ENCODE peak calls at places on chromosome 6, in seven cellular contexts. X is left ventricle myocardium inferior; R is AML-193; S is NCI-H1436 treated with DMSO at 0.1 percent for 48 hours; F is activated CD4-positive, CD25-positive, alpha-beta regulatory T cell treated with anti-CD3 and anti-CD28 coated beads, Interleukin-2, amount 50 U/mL, for 72 hours; K is EL; Y is AG09319. B is an unnamed sample.

GRCh38 chr6:48087448-48087847 is 23.5 kb downstream of the PTCHD4 start:
- DNase-seq in K (peak; percentile 18), X (no peak), S (no peak), Y (no peak), R (peak; percentile 39), F (no peak), B (no peak)

GRCh38 chr6:128666405-128666804 is 146.0 kb upstream of the PTPRK start:
- DNase-seq in X (no peak), Y (no peak), F (no peak), R (no peak), S (no peak), K (no peak), B (no peak)

GRCh38 chr6:5439749-5440148 is 178.4 kb downstream of the FARS2 start:
- DNase-seq in R (no peak), S (no peak), X (no peak), K (no peak), F (no peak), Y (no peak), B (no peak)

GRCh38 chr6:142844065-142844755 is 100.8 kb downstream of the HIVEP2 start:
- DNase-seq in S (no peak), Y (no peak), R (no peak), X (no peak), K (peak; percentile 52), F (no peak), B (no peak)

GRCh38 chr6:164401871-164402270 is 907.5 kb downstream of the C6orf118 start:
- DNase-seq in S (no peak), X (no peak), F (no peak), R (no peak), Y (no peak), K (no peak), B (no peak)

GRCh38 chr6:36326351-36326995 is 10.2 kb downstream of the BNIP5 start:
- DNase-seq in F (no peak), Y (no peak), X (no peak), K (no peak), R (no peak), S (no peak), B (no peak)

GRCh38 chr6:109475625-109476024 is 7.4 kb downstream of the ZBTB24 start:
- DNase-seq in R (no peak), F (no peak), S (no peak), X (no peak), Y (no peak), K (no peak), B (no peak)

GRCh38 chr6:2866183-2866846 is 24.7 kb upstream of the SERPINB1 start:
- DNase-seq in R (no peak), F (no peak), Y (no peak), K (no peak), X (no peak), S (no peak), B (no peak)

GRCh38 chr6:142680308-142680707 is 264.7 kb downstream of the HIVEP2 start:
- DNase-seq in R (no peak), F (no peak), X (no peak), Y (no peak), K (peak; percentile 31), S (no peak), B (no peak)